ENCODE peak calls at places on chromosomes 7 and 10, in five cellular contexts. V, L, D, O and N are unnamed samples.

GRCh38 chr7:102006695-102007094 is 189.3 kb downstream of the CUX1 start:
- DNase-seq in O (no peak), L (no peak), D (no peak), V (no peak), N (no peak)

GRCh38 chr7:77349141-77349540 is 67.0 kb downstream of the GSAP start:
- DNase-seq in O (no peak), V (no peak), D (no peak), L (peak; percentile 21), N (no peak)

GRCh38 chr10:132383026-132383565 is 13.9 kb upstream of the PWWP2B start:
- DNase-seq in V (peak; percentile 28), L (peak; percentile 75), D (peak; percentile 58), O (no peak), N (no peak)

GRCh38 chr10:87675396-87676376 is 16.0 kb downstream of the PAPSS2 start:
- DNase-seq in L (no peak), D (no peak), O (peak; percentile 42), V (no peak), N (no peak)

GRCh38 chr7:132362059-132362458 is 214.2 kb downstream of the PLXNA4 start:
- DNase-seq in O (no peak), L (no peak), D (no peak), V (no peak), N (no peak)

GRCh38 chr7:35596061-35596460 is 98.9 kb downstream of the HERPUD2 start:
- DNase-seq in O (no peak), V (no peak), L (peak; percentile 66), D (no peak), N (no peak)

GRCh38 chr10:6957851-6958250 is 377.8 kb upstream of the PRKCQ start:
- DNase-seq in L (no peak), O (no peak), D (no peak), V (no peak), N (no peak)

GRCh38 chr7:42414961-42415505 is 178.0 kb upstream of the GLI3 start:
- DNase-seq in L (no peak), O (no peak), D (no peak), V (no peak), N (no peak)

DNA sequence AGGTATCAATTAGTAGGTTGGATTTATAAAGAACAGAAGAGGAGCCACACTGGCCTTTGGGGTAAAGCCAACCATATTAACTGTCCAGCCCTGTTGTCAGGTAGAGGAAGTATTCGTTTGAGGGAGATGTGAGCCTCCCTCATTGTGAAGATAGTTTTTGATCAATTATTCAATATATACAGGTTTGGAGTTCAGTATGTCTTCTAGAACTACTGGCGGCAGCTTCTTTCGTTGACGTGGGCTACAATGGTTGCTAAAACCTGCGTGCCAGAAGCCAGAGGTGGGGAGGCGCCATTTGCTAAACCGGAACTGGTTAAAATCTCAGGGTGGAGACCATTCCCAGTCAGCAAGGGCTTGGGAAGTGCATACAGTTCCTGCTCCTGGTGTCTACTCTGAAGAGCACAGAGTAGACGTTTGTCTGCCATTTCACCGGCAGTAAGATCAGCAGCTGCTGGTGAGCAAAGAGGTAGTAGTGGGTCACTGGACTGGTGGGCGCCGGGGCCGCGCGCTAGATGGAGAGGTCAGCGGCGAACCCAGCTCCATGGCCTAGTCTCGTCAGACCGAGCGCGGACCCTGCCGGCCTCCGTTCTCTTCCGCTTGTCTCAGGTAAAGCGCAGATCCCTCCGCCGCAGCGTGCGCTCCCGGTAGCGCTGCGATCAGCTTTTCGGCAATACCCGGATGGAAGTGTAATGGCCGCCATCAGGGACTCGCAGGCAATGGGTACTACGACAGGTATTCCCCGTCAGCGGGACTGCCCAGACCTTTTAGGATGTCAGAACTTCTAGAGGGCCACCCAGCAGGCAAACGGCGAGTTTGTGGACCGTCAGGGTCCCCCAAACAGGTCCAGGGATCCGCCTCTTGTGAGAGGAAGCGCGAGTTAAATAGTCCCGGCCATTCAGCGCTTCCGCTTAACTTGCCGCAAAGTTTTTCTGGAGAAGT is at the start of gene ZNF518A:
- DNase-seq in D (peak; percentile 98), O (peak; percentile 100), L (peak; percentile 99), V (peak; percentile 95), N (peak; percentile 99)
- TF ChIP-seq POLR2A in D (no peak), O (peak; percentile 80), L (peak; percentile 94), V (no peak), N (peak; percentile 58)

GRCh38 chr10:77501152-77501845 is 136.3 kb downstream of the KCNMA1 start:
- DNase-seq in D (no peak), L (no peak), V (no peak), O (peak; percentile 68), N (no peak)
- TF ChIP-seq POLR2A in D (no peak), L (no peak), V (no peak), O (no peak), N (no peak)

GRCh38 chr7:130891254-130892094 is 157.5 kb upstream of the KLF14 start:
- DNase-seq in O (peak; percentile 83), V (peak; percentile 75), D (no peak), L (no peak), N (no peak)
- TF ChIP-seq POLR2A in O (no peak), V (no peak), D (no peak), L (no peak), N (no peak)

GRCh38 chr10:71963351-71963755 is 842 bp upstream of the CHST3 start:
- DNase-seq in D (peak; percentile 91), O (no peak), L (no peak), V (peak; percentile 67), N (no peak)
- TF ChIP-seq POLR2A in D (no peak), O (no peak), L (no peak), V (peak; percentile 41), N (no peak)

GRCh38 chr7:98878365-98879197 is at the start of gene TRRAP:
- DNase-seq in O (peak; percentile 79), D (peak; percentile 92), V (peak; percentile 89), L (peak; percentile 85), N (peak; percentile 91)
- TF ChIP-seq POLR2A in O (peak; percentile 34), D (no peak), V (peak; percentile 37), L (peak; percentile 46), N (peak; percentile 51)

GRCh38 chr7:96548664-96549063 is 161.0 kb downstream of the SEM1 start:
- DNase-seq in L (no peak), V (no peak), D (no peak), O (peak; percentile 63), N (no peak)

GRCh38 chr7:96546426-96546825 is 163.2 kb downstream of the SEM1 start:
- DNase-seq in V (no peak), D (no peak), O (no peak), L (no peak), N (no peak)

DNA sequence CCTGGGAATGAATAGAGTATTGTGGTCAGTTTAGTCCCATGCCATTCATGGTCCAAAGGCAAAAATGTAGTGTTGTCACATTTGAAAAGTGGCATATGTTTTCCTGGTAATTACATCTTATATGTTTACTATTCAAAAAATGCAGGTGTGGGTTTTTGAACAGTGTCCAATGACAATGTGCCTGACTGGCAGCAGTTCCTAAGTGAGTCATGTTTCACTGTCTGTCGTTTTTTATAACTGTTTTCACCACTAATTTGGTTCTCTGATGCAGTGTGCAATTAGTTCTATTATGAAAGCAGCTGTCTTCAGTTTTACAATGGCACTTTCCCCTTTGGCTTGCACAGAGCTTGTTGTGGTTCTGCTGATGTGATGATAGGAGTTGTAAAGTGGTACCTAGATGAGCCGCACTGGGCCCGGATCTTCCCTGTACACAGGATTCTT is 162.3 kb downstream of the SEM1 start:
- DNase-seq in O (no peak), L (no peak), D (no peak), V (no peak), N (no peak)
- TF ChIP-seq POLR2A in O (no peak), L (no peak), D (no peak), V (no peak), N (no peak)

DNA sequence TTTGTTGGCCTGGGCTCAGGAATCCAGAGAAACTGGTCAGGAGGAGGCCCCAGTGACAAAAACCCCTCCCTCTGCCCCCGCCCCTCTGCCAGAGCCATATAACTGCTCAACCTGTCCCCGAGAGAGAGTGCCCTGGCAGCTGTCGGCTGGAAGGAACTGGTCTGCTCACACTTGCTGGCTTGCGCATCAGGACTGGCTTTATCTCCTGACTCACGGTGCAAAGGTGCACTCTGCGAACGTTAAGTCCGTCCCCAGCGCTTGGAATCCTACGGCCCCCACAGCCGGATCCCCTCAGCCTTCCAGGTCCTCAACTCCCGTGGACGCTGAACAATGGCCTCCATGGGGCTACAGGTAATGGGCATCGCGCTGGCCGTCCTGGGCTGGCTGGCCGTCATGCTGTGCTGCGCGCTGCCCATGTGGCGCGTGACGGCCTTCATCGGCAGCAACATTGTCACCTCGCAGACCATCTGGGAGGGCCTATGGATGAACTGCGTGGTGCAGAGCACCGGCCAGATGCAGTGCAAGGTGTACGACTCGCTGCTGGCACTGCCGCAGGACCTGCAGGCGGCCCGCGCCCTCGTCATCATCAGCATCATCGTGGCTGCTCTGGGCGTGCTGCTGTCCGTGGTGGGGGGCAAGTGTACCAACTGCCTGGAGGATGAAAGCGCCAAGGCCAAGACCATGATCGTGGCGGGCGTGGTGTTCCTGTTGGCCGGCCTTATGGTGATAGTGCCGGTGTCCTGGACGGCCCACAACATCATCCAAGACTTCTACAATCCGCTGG is at the start of gene CLDN4:
- DNase-seq in D (peak; percentile 91), V (peak; percentile 39), O (no peak), L (no peak), N (no peak)
- TF ChIP-seq POLR2A in D (no peak), V (no peak), O (no peak), L (no peak), N (no peak)

DNA sequence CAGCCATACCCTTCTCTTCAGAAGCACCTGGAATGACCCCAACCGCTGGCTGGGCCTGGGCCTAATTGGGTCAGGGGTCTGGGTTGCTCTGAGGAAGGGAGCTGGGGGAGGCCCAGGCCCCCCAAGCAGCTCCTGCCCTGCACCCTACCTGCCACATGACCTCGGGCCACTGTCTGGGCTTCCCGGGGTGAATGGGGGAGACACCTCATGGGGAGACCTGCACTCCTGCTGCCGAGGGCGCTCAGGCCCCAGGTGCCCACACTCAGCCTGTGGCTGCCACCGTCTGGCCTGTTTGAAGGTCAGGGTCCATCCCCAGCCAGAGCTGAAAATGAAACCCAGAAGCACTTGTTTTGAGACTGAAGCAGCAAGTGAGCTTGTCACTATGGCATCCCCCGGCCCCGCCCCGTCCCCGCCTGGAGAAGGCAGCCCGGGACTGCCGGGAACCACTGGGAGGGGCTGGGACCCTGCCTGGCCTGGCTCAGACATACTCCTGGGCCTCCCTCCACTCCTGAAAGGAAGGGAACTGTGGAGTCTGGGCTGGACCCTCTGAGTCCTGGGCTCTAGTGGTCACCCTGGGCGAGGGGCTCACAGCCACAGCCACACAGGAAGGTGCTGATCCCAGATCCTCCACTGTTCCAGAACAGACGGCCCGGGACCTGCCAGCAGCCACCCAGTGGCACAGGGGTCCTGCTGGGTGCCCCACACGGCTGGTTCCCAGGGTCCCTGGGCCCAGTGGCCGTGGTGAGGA is 7.4 kb upstream of the MICALL2 start:
- DNase-seq in L (no peak), O (peak; percentile 70), V (peak; percentile 82), D (peak; percentile 95), N (peak; percentile 65)
- TF ChIP-seq POLR2A in L (no peak), O (no peak), V (no peak), D (no peak), N (no peak)

DNA sequence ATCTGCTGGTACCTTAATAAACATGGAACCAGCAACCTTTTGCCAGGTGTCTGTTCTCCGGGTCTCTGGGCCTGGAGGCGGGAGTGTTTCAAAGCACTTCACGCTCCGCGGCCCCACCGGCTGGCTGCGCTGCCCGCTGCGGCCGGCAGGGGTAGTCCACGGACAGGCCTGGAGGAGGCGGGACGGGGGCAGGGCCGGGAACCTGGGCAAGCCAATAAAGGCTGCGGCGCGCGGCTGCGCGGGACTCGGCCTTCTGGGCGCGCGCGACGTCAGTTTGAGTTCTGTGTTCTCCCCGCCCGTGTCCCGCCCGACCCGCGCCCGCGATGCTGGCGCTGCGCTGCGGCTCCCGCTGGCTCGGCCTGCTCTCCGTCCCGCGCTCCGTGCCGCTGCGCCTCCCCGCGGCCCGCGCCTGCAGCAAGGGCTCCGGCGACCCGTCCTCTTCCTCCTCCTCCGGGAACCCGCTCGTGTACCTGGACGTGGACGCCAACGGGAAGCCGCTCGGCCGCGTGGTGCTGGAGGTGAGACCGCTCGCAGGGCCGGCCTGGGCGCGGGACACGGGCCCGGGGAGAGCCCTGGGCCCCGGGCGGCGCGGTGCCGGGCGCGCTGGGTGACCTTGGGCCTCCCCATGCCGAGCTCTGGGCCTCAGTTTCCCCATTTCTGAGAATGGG is at the start of gene PPIF:
- DNase-seq in L (peak; percentile 96), D (peak; percentile 99), V (peak; percentile 98), O (peak; percentile 91), N (peak; percentile 96)
- TF ChIP-seq POLR2A in L (peak; percentile 94), D (peak; percentile 26), V (peak; percentile 85), O (peak; percentile 89), N (peak; percentile 76)